ENCODE peak calls at places on chromosomes 16 and 17, in five cellular contexts. One of them, this sample, is unnamed.

GRCh38 chr17:15657868-15658775 is 26.0 kb downstream of the TRIM16 start:
- DNase-seq in tibial nerve: no peak
- DNase-seq in mesendoderm: no peak
- DNase-seq in aorta: no peak
- DNase-seq in pancreas: no peak
- DNase-seq in this sample: no peak

GRCh38 chr17:51097708-51098446 is 22.8 kb downstream of the SPAG9 start:
- DNase-seq in tibial nerve: no peak
- DNase-seq in mesendoderm: no peak
- DNase-seq in aorta: no peak
- DNase-seq in pancreas: no peak
- DNase-seq in this sample: no peak

GRCh38 chr17:62631936-62632924 is 4.8 kb downstream of the MRC2 start:
- DNase-seq in tibial nerve: no peak
- DNase-seq in mesendoderm: no peak
- DNase-seq in aorta: no peak
- DNase-seq in pancreas: no peak
- DNase-seq in this sample: no peak

GRCh38 chr16:51056331-51056730 is 94.7 kb downstream of the SALL1 start:
- DNase-seq in tibial nerve: no peak
- DNase-seq in mesendoderm: no peak
- DNase-seq in aorta: no peak
- DNase-seq in pancreas: no peak
- DNase-seq in this sample: no peak

GRCh38 chr17:55172612-55173011 is 92.1 kb upstream of the HLF start:
- DNase-seq in tibial nerve: no peak
- DNase-seq in mesendoderm: no peak
- DNase-seq in aorta: no peak
- DNase-seq in pancreas: no peak
- DNase-seq in this sample: no peak

GRCh38 chr17:31696184-31696602 is 162.9 kb downstream of the COPRS start:
- DNase-seq in tibial nerve: peak; percentile 70
- DNase-seq in mesendoderm: peak; percentile 88
- DNase-seq in aorta: peak; percentile 92
- DNase-seq in pancreas: peak; percentile 80
- DNase-seq in this sample: peak; percentile 94

GRCh38 chr17:81184596-81184995 is 18.6 kb upstream of the AATK start:
- DNase-seq in tibial nerve: no peak
- DNase-seq in mesendoderm: peak; percentile 16
- DNase-seq in aorta: no peak
- DNase-seq in pancreas: peak; percentile 20
- DNase-seq in this sample: peak; percentile 66

GRCh38 chr17:78125138-78125913 is 3.2 kb downstream of the TMC6 start:
- DNase-seq in tibial nerve: no peak
- DNase-seq in mesendoderm: no peak
- DNase-seq in aorta: peak; percentile 50
- DNase-seq in pancreas: no peak
- DNase-seq in this sample: no peak

DNA sequence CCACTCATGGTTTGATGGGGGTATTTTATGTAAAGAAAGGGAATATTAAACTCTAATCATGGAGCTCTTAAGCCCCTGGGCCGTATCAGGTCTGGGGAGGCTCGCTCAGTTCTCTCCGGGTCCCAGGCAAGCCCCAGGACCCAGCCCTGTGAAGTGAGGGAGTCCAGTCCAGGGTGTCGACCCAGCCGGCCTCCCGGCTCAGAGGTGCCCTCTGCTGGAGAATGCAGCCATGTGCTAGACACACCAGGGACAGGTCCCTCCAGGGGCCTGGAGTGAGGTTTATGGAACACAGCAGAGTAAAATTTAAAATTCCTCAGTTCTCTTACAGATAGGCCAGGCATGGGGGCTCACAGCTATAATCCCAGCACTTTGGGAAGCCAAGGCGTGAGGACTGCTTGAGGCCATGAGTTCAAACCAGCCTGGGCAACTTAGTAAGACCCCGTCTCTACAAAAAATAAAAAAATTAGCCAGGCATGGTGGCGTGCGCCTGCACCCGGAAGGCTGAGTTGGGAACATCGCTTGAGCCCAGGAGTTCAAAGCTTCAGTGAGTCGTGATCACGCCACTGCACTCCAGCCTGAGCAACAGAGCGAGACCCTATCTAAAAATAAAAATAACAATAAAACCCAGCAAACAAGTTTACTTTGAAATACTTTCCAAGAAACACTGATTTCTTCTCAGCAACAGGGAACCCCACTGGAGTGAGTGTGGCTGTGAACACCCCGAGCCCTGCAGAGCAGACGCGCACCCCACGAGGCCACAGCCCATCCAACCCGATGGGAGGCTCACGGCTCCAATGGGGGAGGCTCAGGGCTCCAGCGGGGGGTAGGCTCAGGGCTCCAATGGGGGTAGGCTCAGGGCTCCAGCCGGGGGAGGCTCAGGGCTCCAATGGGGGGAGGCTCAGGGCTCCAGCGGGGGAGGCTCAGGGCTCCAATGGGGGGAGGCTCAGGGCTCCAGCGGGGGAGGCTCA is 72.2 kb downstream of the ZNF778 start:
- DNase-seq in tibial nerve: peak; percentile 39
- DNase-seq in mesendoderm: peak; percentile 86
- DNase-seq in aorta: peak; percentile 77
- DNase-seq in pancreas: peak; percentile 89
- DNase-seq in this sample: peak; percentile 86
- H3K4me1 ChIP-seq in tibial nerve: peaks cover 28% of the 10 kb centered on the region
- H3K4me1 ChIP-seq in mesendoderm: peaks cover 28% of the 10 kb centered on the region
- H3K4me1 ChIP-seq in aorta: no peaks in the 10 kb centered on the region
- H3K4me1 ChIP-seq in pancreas: no peaks in the 10 kb centered on the region
- H3K4me1 ChIP-seq in this sample: peaks cover 25% of the 10 kb centered on the region

DNA sequence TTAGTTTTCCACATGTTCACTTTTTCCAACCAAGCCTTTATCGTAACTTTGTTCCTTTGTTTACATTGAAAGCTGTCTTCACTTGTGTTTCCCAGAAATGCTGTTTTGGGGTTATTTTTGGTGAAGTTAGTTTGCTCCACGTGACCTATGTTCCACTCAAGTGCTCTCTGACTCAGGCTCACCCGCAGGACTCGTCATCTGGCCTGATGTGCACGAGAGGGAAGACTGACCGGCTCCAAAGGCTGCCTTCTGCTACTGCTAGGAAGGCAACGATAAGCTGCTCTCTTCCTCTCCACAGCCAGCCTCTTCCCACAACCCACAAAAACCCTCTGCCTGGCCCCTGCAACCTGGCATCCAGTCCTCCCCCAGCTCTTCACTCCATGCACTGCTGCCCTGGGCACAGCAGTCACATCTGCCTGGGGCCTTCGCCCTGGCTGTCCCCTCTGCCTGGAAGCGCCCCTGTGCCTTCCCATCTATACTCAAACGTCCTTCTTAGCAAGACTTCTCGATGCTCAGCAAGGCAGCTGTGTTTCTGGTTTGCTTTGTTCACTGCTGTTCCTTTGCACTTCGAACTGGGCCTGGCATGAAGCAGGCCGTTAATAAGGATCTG is 28.0 kb downstream of the ZCCHC14 start:
- DNase-seq in tibial nerve: peak; percentile 61
- DNase-seq in mesendoderm: no peak
- DNase-seq in aorta: peak; percentile 90
- DNase-seq in pancreas: no peak
- DNase-seq in this sample: no peak
- H3K4me1 ChIP-seq in tibial nerve: peaks cover 88% of the 10 kb centered on the region
- H3K4me1 ChIP-seq in mesendoderm: no peaks in the 10 kb centered on the region
- H3K4me1 ChIP-seq in aorta: no peaks in the 10 kb centered on the region
- H3K4me1 ChIP-seq in pancreas: peaks cover 29% of the 10 kb centered on the region
- H3K4me1 ChIP-seq in this sample: peaks cover 24% of the 10 kb centered on the region

DNA sequence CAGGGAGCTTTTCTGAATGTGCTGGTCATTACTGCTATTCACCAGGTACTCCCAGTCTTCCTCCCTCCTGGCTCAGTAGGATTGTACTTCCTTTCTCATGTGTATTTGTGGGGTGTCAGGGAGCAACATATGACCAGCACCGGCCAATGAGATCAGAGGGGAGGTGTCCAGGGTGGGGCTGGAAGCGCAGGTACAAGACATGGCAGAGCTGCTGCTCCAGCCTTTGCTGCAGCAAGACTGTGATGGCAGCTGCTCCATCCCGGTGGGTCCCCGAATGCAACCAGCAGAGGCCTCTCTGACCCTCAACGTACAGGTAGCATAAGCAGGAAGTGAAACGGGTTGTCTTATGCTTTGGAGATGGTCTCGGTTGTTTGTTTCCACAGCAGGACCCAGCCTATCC is 53.8 kb upstream of the CACNG5 start:
- DNase-seq in tibial nerve: no peak
- DNase-seq in mesendoderm: no peak
- DNase-seq in aorta: no peak
- DNase-seq in pancreas: no peak
- DNase-seq in this sample: no peak
- H3K4me1 ChIP-seq in tibial nerve: peaks cover 6% of the 10 kb centered on the region
- H3K4me1 ChIP-seq in mesendoderm: peaks cover 2% of the 10 kb centered on the region
- H3K4me1 ChIP-seq in aorta: no peaks in the 10 kb centered on the region
- H3K4me1 ChIP-seq in pancreas: no peaks in the 10 kb centered on the region
- H3K4me1 ChIP-seq in this sample: peaks cover 26% of the 10 kb centered on the region

DNA sequence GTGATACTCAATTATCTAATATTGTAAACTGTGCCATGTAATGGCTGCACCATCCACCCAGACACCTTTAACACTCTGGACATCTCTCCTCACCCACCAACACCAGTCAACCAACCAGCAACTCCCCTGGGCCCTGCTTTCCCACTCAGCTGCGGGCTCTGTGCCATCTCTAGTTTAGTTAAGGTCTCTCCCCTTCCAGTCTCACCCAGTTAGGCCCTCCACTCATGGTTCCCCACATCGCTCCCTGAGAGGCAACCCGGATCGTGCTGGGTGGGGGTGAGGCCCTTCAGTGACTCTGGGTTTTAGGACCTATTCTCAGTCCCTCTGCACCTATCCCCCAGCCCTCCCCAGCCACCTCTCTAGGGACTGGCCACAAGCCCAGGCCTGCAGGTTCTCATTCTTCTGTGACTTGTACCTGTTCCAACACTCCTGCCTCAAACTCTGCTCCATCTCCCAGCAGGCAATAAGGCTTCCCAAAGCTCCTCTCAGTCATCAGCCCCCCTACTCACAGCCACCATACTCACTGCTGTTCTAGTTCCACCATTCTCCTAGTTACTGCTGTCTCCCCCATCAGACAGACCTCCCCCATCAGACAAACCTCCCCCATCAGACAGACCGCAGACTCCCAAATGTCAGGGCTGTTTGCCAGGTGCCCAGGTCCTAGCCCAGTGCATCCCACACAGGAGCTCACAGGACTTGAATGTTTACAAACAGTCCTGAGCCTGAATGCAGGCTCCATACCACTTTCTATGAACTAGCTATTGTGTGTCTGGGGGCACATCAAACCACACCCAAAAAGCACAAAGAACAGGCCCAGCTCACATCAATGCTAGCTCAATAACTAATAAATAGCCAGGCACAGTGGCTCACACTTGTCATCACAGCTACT is 2.6 kb downstream of the TK2 start:
- DNase-seq in tibial nerve: no peak
- DNase-seq in mesendoderm: no peak
- DNase-seq in aorta: no peak
- DNase-seq in pancreas: no peak
- DNase-seq in this sample: no peak
- H3K4me1 ChIP-seq in tibial nerve: peaks cover 50% of the 10 kb centered on the region
- H3K4me1 ChIP-seq in mesendoderm: peaks cover 1% of the 10 kb centered on the region
- H3K4me1 ChIP-seq in aorta: peaks cover 3% of the 10 kb centered on the region
- H3K4me1 ChIP-seq in pancreas: no peaks in the 10 kb centered on the region
- H3K4me1 ChIP-seq in this sample: peaks cover 17% of the 10 kb centered on the region

This sample was measured in neural progenitor cell.